ENCODE peak calls at places on chromosomes 12 and 14, in four cellular contexts. One of them, this sample, is unnamed.
A peak's percentile ranks its signal among the peaks of the same experiment; 100 is the strongest.

GRCh38 chr12:96223411-96224218 is 29.4 kb downstream of the ELK3 start:
- DNase-seq in lower lobe of right lung: no peak
- DNase-seq in GM12878: no peak
- DNase-seq in PC-3: no peak
- DNase-seq in this sample: no peak

GRCh38 chr14:81737938-81738337 is 204.3 kb upstream of the SEL1L start:
- DNase-seq in PC-3: no peak
- DNase-seq in GM12878: no peak
- DNase-seq in lower lobe of right lung: no peak
- DNase-seq in this sample: no peak

GRCh38 chr12:110576504-110576903 is 6.6 kb downstream of the PPTC7 start:
- DNase-seq in PC-3: no peak
- DNase-seq in GM12878: no peak
- DNase-seq in lower lobe of right lung: no peak
- DNase-seq in this sample: no peak

GRCh38 chr12:8123124-8123888 is at the start of gene CLEC4A:
- DNase-seq in lower lobe of right lung: no peak
- DNase-seq in PC-3: no peak
- DNase-seq in GM12878: no peak
- DNase-seq in this sample: no peak

GRCh38 chr12:30813741-30814687 is 59.3 kb upstream of the CAPRIN2 start:
- DNase-seq in PC-3: peak; percentile 41
- DNase-seq in GM12878: no peak
- DNase-seq in lower lobe of right lung: no peak
- DNase-seq in this sample: no peak

GRCh38 chr12:95882873-95883272 is 24.1 kb downstream of the SNRPF start:
- DNase-seq in lower lobe of right lung: no peak
- DNase-seq in PC-3: no peak
- DNase-seq in GM12878: no peak
- DNase-seq in this sample: no peak

GRCh38 chr14:52833891-52834290 is 42.5 kb upstream of the GNPNAT1 start:
- DNase-seq in GM12878: no peak
- DNase-seq in PC-3: no peak
- DNase-seq in lower lobe of right lung: no peak
- DNase-seq in this sample: no peak

GRCh38 chr12:11202811-11203210 is 16.1 kb upstream of the TAS2R42 start:
- DNase-seq in GM12878: no peak
- DNase-seq in PC-3: no peak
- DNase-seq in lower lobe of right lung: no peak
- DNase-seq in this sample: no peak

GRCh38 chr14:100454437-100454836 is 131.3 kb downstream of the SLC25A47 start:
- DNase-seq in GM12878: no peak
- DNase-seq in lower lobe of right lung: no peak
- DNase-seq in PC-3: no peak
- DNase-seq in this sample: no peak

GRCh38 chr12:109910969-109911348 is 10.9 kb downstream of the TCHP start:
- DNase-seq in GM12878: no peak
- DNase-seq in PC-3: peak; percentile 64
- DNase-seq in lower lobe of right lung: peak; percentile 47
- DNase-seq in this sample: no peak

GRCh38 chr14:99168330-99168729 is 103.7 kb downstream of the BCL11B start:
- DNase-seq in GM12878: no peak
- DNase-seq in PC-3: no peak
- DNase-seq in lower lobe of right lung: no peak
- DNase-seq in this sample: no peak

GRCh38 chr12:96416033-96416790 is 16.0 kb upstream of the CDK17 start:
- DNase-seq in PC-3: peak; percentile 96
- DNase-seq in lower lobe of right lung: no peak
- DNase-seq in GM12878: no peak
- DNase-seq in this sample: no peak

GRCh38 chr12:3988519-3989217 is 115.5 kb upstream of the PARP11 start:
- DNase-seq in PC-3: no peak
- DNase-seq in GM12878: peak; percentile 36
- DNase-seq in lower lobe of right lung: no peak
- DNase-seq in this sample: no peak

GRCh38 chr12:15662303-15662980 is 126.7 kb downstream of the EPS8 start:
- DNase-seq in GM12878: no peak
- DNase-seq in PC-3: peak; percentile 91
- DNase-seq in lower lobe of right lung: no peak
- DNase-seq in this sample: no peak

GRCh38 chr12:46585854-46586621 is 213.5 kb upstream of the SLC38A2 start:
- DNase-seq in PC-3: peak; percentile 93
- DNase-seq in GM12878: no peak
- DNase-seq in lower lobe of right lung: peak; percentile 66
- DNase-seq in this sample: peak; percentile 15

GRCh38 chr12:67306712-67307111 is 37.6 kb downstream of the CAND1 start:
- DNase-seq in GM12878: no peak
- DNase-seq in PC-3: no peak
- DNase-seq in lower lobe of right lung: no peak
- DNase-seq in this sample: no peak

GRCh38 chr12:12977231-12977630 is 22.8 kb downstream of the HEBP1 start:
- DNase-seq in GM12878: no peak
- DNase-seq in PC-3: no peak
- DNase-seq in lower lobe of right lung: no peak
- DNase-seq in this sample: no peak

GRCh38 chr12:12976366-12976765 is 23.7 kb downstream of the HEBP1 start:
- DNase-seq in GM12878: no peak
- DNase-seq in PC-3: peak; percentile 90
- DNase-seq in lower lobe of right lung: no peak
- DNase-seq in this sample: no peak

GRCh38 chr12:12973019-12973418 is 21.0 kb upstream of the GPRC5D start:
- DNase-seq in GM12878: no peak
- DNase-seq in PC-3: no peak
- DNase-seq in lower lobe of right lung: no peak
- DNase-seq in this sample: no peak

GRCh38 chr12:12974211-12974610 is 22.2 kb upstream of the GPRC5D start:
- DNase-seq in GM12878: no peak
- DNase-seq in lower lobe of right lung: no peak
- DNase-seq in PC-3: no peak
- DNase-seq in this sample: no peak

DNA sequence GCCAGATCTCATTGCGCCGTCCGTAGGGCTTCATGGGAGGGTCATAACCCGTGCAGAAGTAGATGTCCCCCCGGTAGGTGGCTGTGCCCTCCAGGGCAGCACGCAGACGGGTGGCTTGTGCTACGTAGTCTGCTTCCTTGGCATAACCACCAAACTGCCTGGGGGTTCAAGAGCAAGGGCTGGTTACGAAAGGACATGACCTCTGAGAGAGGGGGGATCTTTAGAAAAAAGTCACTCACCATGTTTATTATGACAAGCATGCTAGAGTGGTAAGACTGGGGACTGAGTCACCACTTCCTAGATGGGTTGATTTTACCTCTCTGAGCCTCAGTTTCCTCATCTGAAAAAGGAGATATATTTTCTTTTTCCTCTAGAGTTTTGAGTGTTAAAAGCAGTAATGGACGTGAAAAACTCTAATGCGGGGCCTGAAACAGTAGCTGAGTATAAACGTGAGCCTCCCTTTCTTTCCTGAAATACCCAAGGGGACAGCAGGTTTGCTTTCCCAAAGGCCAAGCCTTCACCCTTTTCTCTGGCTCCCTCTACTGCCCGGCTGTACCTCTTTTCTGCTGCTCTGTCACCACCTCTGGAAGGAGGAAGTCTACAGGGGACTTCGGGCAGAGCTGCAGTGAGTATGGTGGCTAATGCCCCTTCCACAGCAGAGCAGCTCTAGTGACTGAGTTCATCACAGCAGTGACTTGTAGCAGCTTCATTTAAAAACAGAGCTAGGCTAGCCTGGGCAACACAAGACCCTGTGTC is 23.5 kb upstream of the GPRC5D start:
- DNase-seq in PC-3: peak; percentile 53
- DNase-seq in lower lobe of right lung: no peak
- DNase-seq in GM12878: no peak
- DNase-seq in this sample: no peak
- TF ChIP-seq CTCF in PC-3: peak; percentile 69
- TF ChIP-seq CTCF in lower lobe of right lung: peak; percentile 27
- TF ChIP-seq CTCF in GM12878: peak; percentile 53
- TF ChIP-seq CTCF in this sample: no peak

GRCh38 chr14:22861651-22862050 is 9.9 kb upstream of the LRP10 start:
- DNase-seq in lower lobe of right lung: no peak
- DNase-seq in GM12878: no peak
- DNase-seq in PC-3: no peak
- DNase-seq in this sample: no peak

GRCh38 chr14:22864979-22865378 is 6.6 kb upstream of the LRP10 start:
- DNase-seq in lower lobe of right lung: no peak
- DNase-seq in PC-3: no peak
- DNase-seq in GM12878: no peak
- DNase-seq in this sample: no peak

GRCh38 chr14:22870811-22871199 is 735 bp upstream of the LRP10 start:
- DNase-seq in GM12878: no peak
- DNase-seq in PC-3: no peak
- DNase-seq in lower lobe of right lung: no peak
- DNase-seq in this sample: no peak

GRCh38 chr14:22866874-22867273 is 4.7 kb upstream of the LRP10 start:
- DNase-seq in lower lobe of right lung: no peak
- DNase-seq in GM12878: no peak
- DNase-seq in PC-3: no peak
- DNase-seq in this sample: no peak

GRCh38 chr14:22865424-22866215 is 5.9 kb upstream of the LRP10 start:
- DNase-seq in PC-3: no peak
- DNase-seq in GM12878: no peak
- DNase-seq in lower lobe of right lung: peak; percentile 14
- DNase-seq in this sample: no peak
- TF ChIP-seq CTCF in PC-3: peak; percentile 54
- TF ChIP-seq CTCF in GM12878: peak; percentile 16
- TF ChIP-seq CTCF in lower lobe of right lung: no peak
- TF ChIP-seq CTCF in this sample: no peak

DNA sequence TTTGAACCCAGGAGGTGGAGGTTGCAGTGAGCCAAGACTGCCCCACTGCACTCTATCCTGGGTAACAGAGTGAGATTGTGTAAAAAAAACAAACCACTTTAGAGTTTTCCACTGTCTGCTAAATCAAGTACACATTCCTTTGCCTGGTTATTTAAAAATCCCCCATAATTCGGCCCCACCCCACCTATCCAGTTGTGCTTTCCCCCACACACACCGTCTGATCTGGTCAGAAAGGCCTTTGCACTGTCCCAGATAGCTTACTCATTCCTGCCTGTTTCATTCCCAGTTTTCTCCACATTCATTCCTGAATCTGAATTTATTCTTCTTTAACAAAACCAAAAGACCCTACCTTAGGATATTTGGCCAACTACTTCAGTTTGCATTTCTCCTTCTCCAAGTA is 29.5 kb downstream of the NINJ2 start:
- DNase-seq in lower lobe of right lung: no peak
- DNase-seq in GM12878: no peak
- DNase-seq in PC-3: no peak
- DNase-seq in this sample: no peak
- TF ChIP-seq CTCF in lower lobe of right lung: no peak
- TF ChIP-seq CTCF in GM12878: no peak
- TF ChIP-seq CTCF in PC-3: no peak
- TF ChIP-seq CTCF in this sample: no peak

GRCh38 chr12:72271401-72271740 is 799 bp upstream of the TRHDE start:
- DNase-seq in PC-3: no peak
- DNase-seq in GM12878: no peak
- DNase-seq in lower lobe of right lung: no peak
- DNase-seq in this sample: no peak
- TF ChIP-seq CTCF in PC-3: no peak
- TF ChIP-seq CTCF in GM12878: no peak
- TF ChIP-seq CTCF in lower lobe of right lung: no peak
- TF ChIP-seq CTCF in this sample: no peak

GRCh38 chr12:122200541-122201175 is 2.9 kb upstream of the B3GNT4 start:
- DNase-seq in GM12878: no peak
- DNase-seq in PC-3: no peak
- DNase-seq in lower lobe of right lung: no peak
- DNase-seq in this sample: no peak
- TF ChIP-seq CTCF in GM12878: no peak
- TF ChIP-seq CTCF in PC-3: peak; percentile 23
- TF ChIP-seq CTCF in lower lobe of right lung: no peak
- TF ChIP-seq CTCF in this sample: no peak

GRCh38 chr14:95896628-95897027 is 20.0 kb downstream of the TUNAR start:
- DNase-seq in lower lobe of right lung: no peak
- DNase-seq in GM12878: no peak
- DNase-seq in PC-3: no peak
- DNase-seq in this sample: no peak

GRCh38 chr14:95892142-95892541 is 15.5 kb downstream of the TUNAR start:
- DNase-seq in PC-3: no peak
- DNase-seq in lower lobe of right lung: no peak
- DNase-seq in GM12878: no peak
- DNase-seq in this sample: no peak

GRCh38 chr14:95897280-95897679 is 20.6 kb downstream of the TUNAR start:
- DNase-seq in GM12878: no peak
- DNase-seq in PC-3: no peak
- DNase-seq in lower lobe of right lung: no peak
- DNase-seq in this sample: no peak

GRCh38 chr14:95891742-95892141 is 15.1 kb downstream of the TUNAR start:
- DNase-seq in PC-3: peak; percentile 70
- DNase-seq in GM12878: no peak
- DNase-seq in lower lobe of right lung: no peak
- DNase-seq in this sample: no peak

DNA sequence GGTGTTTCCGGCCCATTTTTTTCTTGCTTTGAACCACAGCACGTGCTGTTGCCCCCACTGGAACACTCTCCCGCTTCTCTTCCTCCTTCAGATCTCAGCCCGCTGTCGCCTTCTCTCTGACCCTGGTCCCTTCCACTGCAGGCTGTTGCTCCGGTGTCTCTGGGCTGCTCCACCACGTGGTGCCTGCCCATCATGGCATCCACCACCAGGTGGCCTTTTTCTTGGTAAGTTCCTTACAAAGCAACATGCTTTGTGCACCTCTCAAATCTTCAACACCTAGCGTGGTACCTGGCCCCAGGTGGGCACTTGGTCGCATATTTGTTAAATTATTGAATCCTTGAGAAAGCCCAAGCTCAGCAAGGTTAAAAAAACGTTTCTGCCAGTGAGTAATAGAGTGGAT is 19.1 kb downstream of the TUNAR start:
- DNase-seq in lower lobe of right lung: no peak
- DNase-seq in GM12878: no peak
- DNase-seq in PC-3: peak; percentile 22
- DNase-seq in this sample: no peak
- TF ChIP-seq CTCF in lower lobe of right lung: peak; percentile 8
- TF ChIP-seq CTCF in GM12878: peak; percentile 34
- TF ChIP-seq CTCF in PC-3: peak; percentile 52
- TF ChIP-seq CTCF in this sample: no peak

DNA sequence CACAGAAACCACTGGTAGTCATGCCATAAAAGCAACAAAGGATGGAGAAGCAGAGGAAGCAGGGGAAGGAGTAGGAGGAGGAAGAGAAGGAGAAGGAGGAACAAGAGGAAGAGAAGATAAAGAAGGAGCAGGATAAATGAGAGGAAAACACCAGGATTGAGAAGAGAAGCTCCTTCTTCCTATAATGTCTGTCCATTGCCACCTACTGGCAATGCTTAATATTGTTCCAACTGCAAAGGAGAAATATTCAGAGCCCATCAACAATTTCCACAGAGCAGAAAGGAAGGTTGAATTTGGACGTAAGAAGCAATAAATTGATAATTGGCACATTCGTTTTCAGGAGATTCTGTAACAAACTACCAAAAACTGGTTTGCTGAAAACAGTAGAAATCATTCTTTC is 898.4 kb downstream of the SLC16A7 start:
- DNase-seq in PC-3: peak; percentile 77
- DNase-seq in lower lobe of right lung: no peak
- DNase-seq in GM12878: no peak
- DNase-seq in this sample: no peak
- TF ChIP-seq CTCF in PC-3: peak; percentile 87
- TF ChIP-seq CTCF in lower lobe of right lung: peak; percentile 44
- TF ChIP-seq CTCF in GM12878: peak; percentile 48
- TF ChIP-seq CTCF in this sample: peak; percentile 35

This sample was measured in CD14-positive monocyte.